ENCODE peak calls at places on chromosomes 12 and 14, in five cellular contexts. O is HL-60, R is spleen, F is choroid plexus epithelial cell, G is right lobe of liver. Q is an unnamed sample.

GRCh38 chr12:210277-211141 is 3.4 kb downstream of the SLC6A12 start:
- DNase-seq in O (no peak), R (no peak), F (no peak), G (peak), Q (no peak)

GRCh38 chr12:21296751-21297406 is 37.8 kb downstream of the SLCO1A2 start:
- DNase-seq in O (no peak), R (no peak), F (peak), G (no peak), Q (no peak)

GRCh38 chr12:54018608-54018984 is 9.6 kb upstream of the HOXC6 start:
- DNase-seq in O (no peak), R (no peak), F (no peak), G (no peak), Q (peak)

GRCh38 chr12:89350661-89351488 is 1.4 kb downstream of the DUSP6 start:
- DNase-seq in O (no peak), R (peak), F (peak), G (peak), Q (no peak)

GRCh38 chr14:73237219-73237785 is at the start of gene PAPLN:
- DNase-seq in O (no peak), R (peak), F (peak), G (peak), Q (no peak)

GRCh38 chr12:39490500-39491276 is 47.8 kb upstream of the KIF21A start:
- DNase-seq in O (no peak), R (no peak), F (peak), G (no peak), Q (no peak)

GRCh38 chr12:29610473-29611174 is 113.1 kb upstream of the OVCH1 start:
- DNase-seq in O (no peak), R (no peak), F (no peak), G (no peak), Q (no peak)

GRCh38 chr12:4579305-4580097 is 17.5 kb downstream of the DYRK4 start:
- DNase-seq in O (no peak), R (no peak), F (peak), G (no peak), Q (no peak)

GRCh38 chr14:92973265-92973797 is 50.4 kb downstream of the CHGA start:
- DNase-seq in O (no peak), R (peak), F (peak), G (peak), Q (peak)

GRCh38 chr12:116087399-116087798 is 190.1 kb downstream of the MED13L start:
- DNase-seq in O (no peak), R (no peak), F (no peak), G (no peak), Q (no peak)
- H3K4me3 ChIP-seq in O (no peak), R (no peak), F (no peak), G (no peak), Q (no peak)

DNA sequence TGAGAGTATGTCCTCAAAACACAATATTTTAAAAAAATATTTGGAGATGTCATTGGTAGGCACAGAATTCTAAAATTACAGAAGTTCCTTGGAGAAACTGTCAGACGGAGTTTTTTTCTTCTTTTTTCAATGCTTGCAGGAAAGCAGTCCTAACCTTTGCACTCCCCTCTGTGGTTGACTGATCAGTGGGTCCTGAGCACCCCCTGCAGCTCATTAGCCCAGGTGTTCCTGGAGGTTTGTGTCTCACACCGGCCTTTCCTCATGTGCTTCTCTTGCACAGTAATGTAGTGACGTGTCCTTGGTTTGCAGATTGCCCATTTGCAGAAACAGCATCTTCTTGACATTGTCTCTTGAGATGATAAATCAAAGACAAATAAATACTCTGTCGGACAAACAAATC is 513.0 kb downstream of the TMEM121 start:
- DNase-seq in O (no peak), R (no peak), F (no peak), G (no peak), Q (no peak)
- TF ChIP-seq CTCF in O (no peak), R (no peak), F (no peak), G (no peak), Q (no peak)

DNA sequence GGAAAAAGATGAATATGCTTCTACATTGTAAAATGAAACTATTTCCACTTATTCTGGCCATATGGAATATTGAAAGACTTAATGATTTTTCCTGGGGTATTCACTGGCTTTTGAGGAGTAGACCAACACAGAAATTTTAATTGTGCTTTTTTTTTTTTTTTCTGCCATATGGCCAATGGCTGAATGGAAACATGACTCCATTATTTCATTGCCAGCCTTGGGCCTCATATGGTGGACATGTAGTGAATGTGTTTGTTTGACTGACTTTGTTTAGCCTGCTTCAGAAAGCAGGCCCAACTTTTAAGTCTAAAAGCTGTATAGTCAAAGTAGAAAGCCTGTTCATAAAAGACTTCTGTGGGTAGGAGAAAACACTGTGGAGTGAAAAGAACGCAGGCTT is 2.4 kb downstream of the GNG2 start:
- DNase-seq in O (no peak), R (no peak), F (no peak), G (no peak), Q (no peak)
- H3K4me3 ChIP-seq in O (no peak), R (no peak), F (no peak), G (no peak), Q (no peak)

DNA sequence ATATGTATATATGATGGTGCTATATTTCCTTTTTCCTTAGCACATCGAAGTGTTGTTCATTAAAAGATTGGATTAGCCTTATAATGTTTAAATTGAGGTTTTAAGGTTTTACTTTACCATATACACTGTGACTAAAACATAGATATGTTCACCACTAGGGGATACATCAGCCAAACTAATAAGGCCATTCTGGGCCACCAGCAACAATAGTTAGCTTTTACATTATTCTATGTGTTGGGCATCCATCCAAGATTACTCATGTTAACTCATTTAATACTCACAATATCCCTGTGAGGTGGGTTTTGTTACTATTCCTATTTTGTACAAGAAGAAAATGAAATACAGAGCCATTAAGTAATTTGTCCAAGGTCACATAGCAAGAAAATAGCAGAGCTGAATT is 202.6 kb upstream of the AVPR1A start:
- DNase-seq in O (no peak), R (no peak), F (peak), G (no peak), Q (no peak)
- TF ChIP-seq CTCF in O (no peak), R (no peak), F (no peak), G (no peak), Q (no peak)

GRCh38 chr14:95496690-95497241 is 19.7 kb downstream of the SYNE3 start:
- DNase-seq in O (no peak), R (no peak), F (peak), G (no peak), Q (no peak)

GRCh38 chr14:95497561-95498011 is 18.9 kb downstream of the SYNE3 start:
- DNase-seq in O (no peak), R (peak), F (no peak), G (no peak), Q (no peak)

GRCh38 chr14:95495538-95496025 is 20.9 kb downstream of the SYNE3 start:
- DNase-seq in O (no peak), R (peak), F (no peak), G (no peak), Q (no peak)

GRCh38 chr14:95495093-95495492 is 21.4 kb downstream of the SYNE3 start:
- DNase-seq in O (no peak), R (no peak), F (no peak), G (no peak), Q (no peak)

GRCh38 chr14:95496111-95496681 is 20.3 kb downstream of the SYNE3 start:
- DNase-seq in O (no peak), R (no peak), F (no peak), G (no peak), Q (no peak)
- H3K4me3 ChIP-seq in O (no peak), R (no peak), F (no peak), G (no peak), Q (no peak)

DNA sequence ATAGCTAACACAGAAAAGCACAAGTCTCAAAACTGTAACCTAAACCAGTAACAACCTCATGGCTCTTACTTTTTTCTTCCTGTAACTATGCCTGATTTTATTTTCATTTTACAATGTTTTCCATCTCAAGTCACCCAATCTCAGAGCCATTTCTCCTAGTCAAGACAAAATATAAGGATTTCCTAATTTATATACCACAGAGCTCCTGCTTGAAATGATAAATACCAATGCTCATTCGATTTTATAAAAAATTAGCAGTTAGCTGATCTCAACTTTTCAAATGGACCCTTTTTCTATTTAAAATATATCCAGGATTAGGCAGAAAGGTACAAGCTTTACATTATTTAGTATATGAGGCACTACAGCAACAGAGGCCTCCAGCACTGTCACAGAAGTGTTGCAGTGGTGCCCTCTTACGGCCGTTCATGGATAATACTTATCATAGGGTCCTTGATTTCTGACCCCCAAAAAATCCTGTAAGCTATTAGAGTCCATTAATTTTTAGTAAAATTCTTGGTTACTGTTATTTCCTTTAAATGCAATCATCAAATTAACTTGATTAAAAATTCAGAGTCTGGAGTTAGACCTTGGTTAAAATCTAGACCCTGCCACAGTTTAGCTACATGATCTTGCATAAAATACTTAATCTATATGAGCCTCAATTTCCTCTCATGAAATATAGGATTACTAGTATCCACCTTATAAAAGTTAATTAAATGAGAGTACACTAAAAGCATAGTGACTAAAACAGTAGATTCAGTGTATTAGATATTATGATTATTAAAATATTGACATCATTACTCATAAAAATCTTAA is 68.3 kb downstream of the SEC23A start:
- DNase-seq in O (no peak), R (no peak), F (peak), G (no peak), Q (no peak)
- TF ChIP-seq CTCF in O (no peak), R (no peak), F (peak), G (peak), Q (no peak)

DNA sequence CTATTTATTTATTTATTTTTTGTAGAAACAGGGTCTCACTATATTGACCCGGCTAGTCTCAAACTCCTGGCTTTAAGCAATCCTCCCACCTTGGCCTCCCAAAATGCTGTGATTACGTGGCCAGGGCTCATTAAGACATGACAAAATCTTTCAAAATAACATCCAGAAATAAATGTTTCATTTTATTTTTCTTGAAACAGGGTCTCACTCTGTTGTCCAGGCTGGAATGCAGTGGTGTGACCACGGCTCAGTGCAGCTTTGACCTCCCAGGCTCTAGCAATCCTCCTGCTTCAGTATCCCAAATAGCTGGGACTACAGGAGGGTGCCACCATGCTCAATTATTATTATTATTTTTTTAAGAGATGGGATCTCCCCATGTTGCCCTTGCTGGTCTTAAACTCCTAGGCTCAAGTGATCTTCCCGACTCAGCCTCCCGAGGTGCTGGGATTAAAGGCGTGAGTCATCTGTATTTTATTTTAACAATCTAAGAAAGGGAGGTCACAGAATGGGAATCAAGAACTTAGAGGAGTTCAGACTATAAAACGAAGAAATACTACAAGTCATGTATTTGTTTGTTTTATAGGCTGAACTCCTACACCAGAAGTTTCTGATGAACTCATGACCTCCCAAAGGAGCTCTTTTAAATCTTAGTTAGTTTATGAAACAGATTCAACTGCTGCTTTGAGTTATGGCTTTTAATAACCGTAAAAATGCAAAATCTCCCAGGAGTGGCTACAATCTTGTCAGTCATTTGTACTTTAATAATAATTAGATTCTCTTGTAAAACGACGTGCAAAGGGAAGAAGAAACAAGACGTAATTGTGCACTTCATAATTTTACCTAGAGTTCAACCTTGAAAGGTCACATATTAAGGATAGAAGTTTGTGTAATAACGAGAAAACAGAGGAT is 2.1 kb upstream of the TMEM263 start:
- DNase-seq in O (no peak), R (no peak), F (peak), G (no peak), Q (no peak)
- H3K4me3 ChIP-seq in O (no peak), R (no peak), F (no peak), G (no peak), Q (no peak)

GRCh38 chr14:61923348-61923747 is 161.1 kb downstream of the SNAPC1 start:
- DNase-seq in O (no peak), R (no peak), F (peak), G (no peak), Q (no peak)
- TF ChIP-seq CTCF in O (no peak), R (no peak), F (peak), G (no peak), Q (no peak)